ENCODE peak calls at places on chromosomes 6 and 20, in seven cellular contexts. One of them, this sample, is unnamed.
A peak's percentile ranks its signal among the peaks of the same experiment; 100 is the strongest.

GRCh38 chr6:144360401-144360800 is 75.3 kb downstream of the UTRN start:
- DNase-seq in psoas muscle: no peak
- DNase-seq in Jurkat, Clone E6-1: no peak
- DNase-seq in fibroblast of the aortic adventitia: no peak
- DNase-seq in brain microvascular endothelial cell: no peak
- DNase-seq in IMR-90: no peak
- DNase-seq in SK-N-SH: no peak
- DNase-seq in this sample: no peak

GRCh38 chr6:111564482-111564945 is 41.2 kb downstream of the TRAF3IP2 start:
- DNase-seq in IMR-90: peak; percentile 74
- DNase-seq in fibroblast of the aortic adventitia: peak; percentile 43
- DNase-seq in brain microvascular endothelial cell: no peak
- DNase-seq in SK-N-SH: no peak
- DNase-seq in psoas muscle: peak; percentile 76
- DNase-seq in Jurkat, Clone E6-1: no peak
- DNase-seq in this sample: peak; percentile 61

GRCh38 chr6:151679081-151679480 is 128.4 kb upstream of the ESR1 start:
- DNase-seq in SK-N-SH: no peak
- DNase-seq in psoas muscle: peak; percentile 37
- DNase-seq in brain microvascular endothelial cell: peak; percentile 72
- DNase-seq in Jurkat, Clone E6-1: no peak
- DNase-seq in fibroblast of the aortic adventitia: peak; percentile 70
- DNase-seq in IMR-90: peak; percentile 18
- DNase-seq in this sample: no peak

GRCh38 chr20:9256359-9256758 is 187.5 kb downstream of the PLCB4 start:
- DNase-seq in SK-N-SH: no peak
- DNase-seq in brain microvascular endothelial cell: no peak
- DNase-seq in Jurkat, Clone E6-1: no peak
- DNase-seq in IMR-90: no peak
- DNase-seq in psoas muscle: no peak
- DNase-seq in fibroblast of the aortic adventitia: no peak
- DNase-seq in this sample: no peak

GRCh38 chr6:5081955-5082354 is 3.2 kb upstream of the PPP1R3G start:
- DNase-seq in SK-N-SH: no peak
- DNase-seq in IMR-90: peak; percentile 31
- DNase-seq in psoas muscle: no peak
- DNase-seq in fibroblast of the aortic adventitia: no peak
- DNase-seq in brain microvascular endothelial cell: no peak
- DNase-seq in Jurkat, Clone E6-1: no peak
- DNase-seq in this sample: no peak

GRCh38 chr20:62778601-62779416 is 17.5 kb upstream of the MRGBP start:
- DNase-seq in fibroblast of the aortic adventitia: no peak
- DNase-seq in SK-N-SH: peak; percentile 38
- DNase-seq in psoas muscle: no peak
- DNase-seq in brain microvascular endothelial cell: no peak
- DNase-seq in IMR-90: no peak
- DNase-seq in Jurkat, Clone E6-1: no peak
- DNase-seq in this sample: no peak

GRCh38 chr20:47489448-47489872 is 12.2 kb upstream of the NCOA3 start:
- DNase-seq in IMR-90: no peak
- DNase-seq in brain microvascular endothelial cell: no peak
- DNase-seq in Jurkat, Clone E6-1: peak; percentile 47
- DNase-seq in fibroblast of the aortic adventitia: no peak
- DNase-seq in psoas muscle: no peak
- DNase-seq in SK-N-SH: no peak
- DNase-seq in this sample: no peak

GRCh38 chr6:15400572-15401004 is 154.7 kb downstream of the JARID2 start:
- DNase-seq in Jurkat, Clone E6-1: no peak
- DNase-seq in SK-N-SH: peak; percentile 61
- DNase-seq in psoas muscle: peak; percentile 65
- DNase-seq in brain microvascular endothelial cell: peak; percentile 38
- DNase-seq in IMR-90: peak; percentile 16
- DNase-seq in fibroblast of the aortic adventitia: no peak
- DNase-seq in this sample: no peak

GRCh38 chr6:146550911-146551310 is 7.3 kb downstream of the RAB32 start:
- DNase-seq in brain microvascular endothelial cell: no peak
- DNase-seq in psoas muscle: no peak
- DNase-seq in SK-N-SH: no peak
- DNase-seq in fibroblast of the aortic adventitia: peak; percentile 37
- DNase-seq in IMR-90: peak; percentile 66
- DNase-seq in Jurkat, Clone E6-1: no peak
- DNase-seq in this sample: no peak

GRCh38 chr6:138105880-138106664 is 1.1 kb downstream of the PERP start:
- DNase-seq in Jurkat, Clone E6-1: no peak
- DNase-seq in fibroblast of the aortic adventitia: peak; percentile 16
- DNase-seq in SK-N-SH: no peak
- DNase-seq in psoas muscle: no peak
- DNase-seq in brain microvascular endothelial cell: no peak
- DNase-seq in IMR-90: peak; percentile 15
- DNase-seq in this sample: no peak

GRCh38 chr6:146135167-146135566 is 106.3 kb downstream of the GRM1 start:
- DNase-seq in Jurkat, Clone E6-1: no peak
- DNase-seq in SK-N-SH: no peak
- DNase-seq in psoas muscle: no peak
- DNase-seq in brain microvascular endothelial cell: no peak
- DNase-seq in fibroblast of the aortic adventitia: peak; percentile 1
- DNase-seq in IMR-90: no peak
- DNase-seq in this sample: no peak

GRCh38 chr6:47161176-47161687 is 119.1 kb upstream of the ADGRF1 start:
- DNase-seq in brain microvascular endothelial cell: no peak
- DNase-seq in SK-N-SH: no peak
- DNase-seq in Jurkat, Clone E6-1: peak; percentile 20
- DNase-seq in psoas muscle: no peak
- DNase-seq in IMR-90: peak; percentile 36
- DNase-seq in fibroblast of the aortic adventitia: peak; percentile 65
- DNase-seq in this sample: no peak

GRCh38 chr20:61755971-61756421 is 309.7 kb downstream of the TAF4 start:
- DNase-seq in IMR-90: no peak
- DNase-seq in Jurkat, Clone E6-1: no peak
- DNase-seq in fibroblast of the aortic adventitia: no peak
- DNase-seq in psoas muscle: no peak
- DNase-seq in SK-N-SH: no peak
- DNase-seq in brain microvascular endothelial cell: no peak
- DNase-seq in this sample: no peak

GRCh38 chr6:79646006-79646405 is 14.9 kb downstream of the SH3BGRL2 start:
- DNase-seq in IMR-90: no peak
- DNase-seq in brain microvascular endothelial cell: no peak
- DNase-seq in Jurkat, Clone E6-1: peak; percentile 12
- DNase-seq in fibroblast of the aortic adventitia: no peak
- DNase-seq in SK-N-SH: no peak
- DNase-seq in psoas muscle: no peak
- DNase-seq in this sample: no peak

GRCh38 chr6:52020961-52021570 is 66.3 kb downstream of the PKHD1 start:
- DNase-seq in SK-N-SH: peak; percentile 14
- DNase-seq in brain microvascular endothelial cell: no peak
- DNase-seq in fibroblast of the aortic adventitia: peak; percentile 52
- DNase-seq in psoas muscle: no peak
- DNase-seq in Jurkat, Clone E6-1: peak; percentile 9
- DNase-seq in IMR-90: peak; percentile 34
- DNase-seq in this sample: no peak

GRCh38 chr6:42610416-42610815 is 46.6 kb downstream of the UBR2 start:
- DNase-seq in SK-N-SH: no peak
- DNase-seq in Jurkat, Clone E6-1: no peak
- DNase-seq in fibroblast of the aortic adventitia: no peak
- DNase-seq in psoas muscle: no peak
- DNase-seq in IMR-90: no peak
- DNase-seq in brain microvascular endothelial cell: no peak
- DNase-seq in this sample: no peak

GRCh38 chr6:105733556-105734162 is 330.8 kb upstream of the PREP start:
- DNase-seq in SK-N-SH: peak; percentile 1
- DNase-seq in fibroblast of the aortic adventitia: peak; percentile 73
- DNase-seq in IMR-90: peak; percentile 60
- DNase-seq in brain microvascular endothelial cell: no peak
- DNase-seq in Jurkat, Clone E6-1: peak; percentile 46
- DNase-seq in psoas muscle: no peak
- DNase-seq in this sample: no peak

GRCh38 chr6:72032056-72032455 is 145.7 kb downstream of the RIMS1 start:
- DNase-seq in SK-N-SH: no peak
- DNase-seq in Jurkat, Clone E6-1: no peak
- DNase-seq in brain microvascular endothelial cell: no peak
- DNase-seq in IMR-90: no peak
- DNase-seq in psoas muscle: no peak
- DNase-seq in fibroblast of the aortic adventitia: no peak
- DNase-seq in this sample: no peak

GRCh38 chr20:36629719-36630340 is 16.2 kb downstream of the SLA2 start:
- DNase-seq in IMR-90: no peak
- DNase-seq in psoas muscle: no peak
- DNase-seq in SK-N-SH: no peak
- DNase-seq in Jurkat, Clone E6-1: peak; percentile 62
- DNase-seq in brain microvascular endothelial cell: peak; percentile 21
- DNase-seq in fibroblast of the aortic adventitia: no peak
- DNase-seq in this sample: no peak

GRCh38 chr6:147508073-147508870 is at the start of gene SAMD5:
- DNase-seq in IMR-90: peak; percentile 68
- DNase-seq in brain microvascular endothelial cell: peak; percentile 40
- DNase-seq in psoas muscle: peak; percentile 44
- DNase-seq in fibroblast of the aortic adventitia: peak; percentile 35
- DNase-seq in SK-N-SH: peak; percentile 53
- DNase-seq in Jurkat, Clone E6-1: no peak
- DNase-seq in this sample: no peak

GRCh38 chr20:14445310-14445709 is 107.9 kb upstream of the FLRT3 start:
- DNase-seq in Jurkat, Clone E6-1: no peak
- DNase-seq in fibroblast of the aortic adventitia: peak; percentile 47
- DNase-seq in brain microvascular endothelial cell: peak; percentile 7
- DNase-seq in IMR-90: peak; percentile 88
- DNase-seq in psoas muscle: no peak
- DNase-seq in SK-N-SH: no peak
- DNase-seq in this sample: peak; percentile 68

GRCh38 chr6:122620902-122621301 is 10.7 kb downstream of the PKIB start:
- DNase-seq in fibroblast of the aortic adventitia: no peak
- DNase-seq in psoas muscle: no peak
- DNase-seq in brain microvascular endothelial cell: no peak
- DNase-seq in Jurkat, Clone E6-1: no peak
- DNase-seq in IMR-90: peak; percentile 23
- DNase-seq in SK-N-SH: no peak
- DNase-seq in this sample: peak; percentile 16

GRCh38 chr6:111712398-111712797 is 106.7 kb upstream of the TRAF3IP2 start:
- DNase-seq in IMR-90: peak; percentile 95
- DNase-seq in brain microvascular endothelial cell: peak; percentile 87
- DNase-seq in psoas muscle: no peak
- DNase-seq in SK-N-SH: no peak
- DNase-seq in Jurkat, Clone E6-1: no peak
- DNase-seq in fibroblast of the aortic adventitia: peak; percentile 83
- DNase-seq in this sample: no peak

GRCh38 chr6:53009056-53009455 is 14.0 kb upstream of the GSTA4 start:
- DNase-seq in brain microvascular endothelial cell: no peak
- DNase-seq in SK-N-SH: no peak
- DNase-seq in Jurkat, Clone E6-1: no peak
- DNase-seq in psoas muscle: no peak
- DNase-seq in IMR-90: no peak
- DNase-seq in fibroblast of the aortic adventitia: no peak
- DNase-seq in this sample: no peak

GRCh38 chr6:37257320-37257633 is 295 bp upstream of the TBC1D22B start:
- DNase-seq in SK-N-SH: peak; percentile 9
- DNase-seq in brain microvascular endothelial cell: no peak
- DNase-seq in Jurkat, Clone E6-1: no peak
- DNase-seq in IMR-90: no peak
- DNase-seq in fibroblast of the aortic adventitia: no peak
- DNase-seq in psoas muscle: no peak
- DNase-seq in this sample: no peak
- H3K4me3 ChIP-seq in SK-N-SH: peak overlapping the region; percentile 65
- H3K4me3 ChIP-seq in brain microvascular endothelial cell: peak overlapping the region; percentile 96
- H3K4me3 ChIP-seq in Jurkat, Clone E6-1: peak overlapping the region; percentile 91
- H3K4me3 ChIP-seq in IMR-90: peak overlapping the region; percentile 92
- H3K4me3 ChIP-seq in fibroblast of the aortic adventitia: peak overlapping the region; percentile 96
- H3K4me3 ChIP-seq in psoas muscle: peak overlapping the region; percentile 90
- H3K4me3 ChIP-seq in this sample: peak overlapping the region; percentile 98

DNA sequence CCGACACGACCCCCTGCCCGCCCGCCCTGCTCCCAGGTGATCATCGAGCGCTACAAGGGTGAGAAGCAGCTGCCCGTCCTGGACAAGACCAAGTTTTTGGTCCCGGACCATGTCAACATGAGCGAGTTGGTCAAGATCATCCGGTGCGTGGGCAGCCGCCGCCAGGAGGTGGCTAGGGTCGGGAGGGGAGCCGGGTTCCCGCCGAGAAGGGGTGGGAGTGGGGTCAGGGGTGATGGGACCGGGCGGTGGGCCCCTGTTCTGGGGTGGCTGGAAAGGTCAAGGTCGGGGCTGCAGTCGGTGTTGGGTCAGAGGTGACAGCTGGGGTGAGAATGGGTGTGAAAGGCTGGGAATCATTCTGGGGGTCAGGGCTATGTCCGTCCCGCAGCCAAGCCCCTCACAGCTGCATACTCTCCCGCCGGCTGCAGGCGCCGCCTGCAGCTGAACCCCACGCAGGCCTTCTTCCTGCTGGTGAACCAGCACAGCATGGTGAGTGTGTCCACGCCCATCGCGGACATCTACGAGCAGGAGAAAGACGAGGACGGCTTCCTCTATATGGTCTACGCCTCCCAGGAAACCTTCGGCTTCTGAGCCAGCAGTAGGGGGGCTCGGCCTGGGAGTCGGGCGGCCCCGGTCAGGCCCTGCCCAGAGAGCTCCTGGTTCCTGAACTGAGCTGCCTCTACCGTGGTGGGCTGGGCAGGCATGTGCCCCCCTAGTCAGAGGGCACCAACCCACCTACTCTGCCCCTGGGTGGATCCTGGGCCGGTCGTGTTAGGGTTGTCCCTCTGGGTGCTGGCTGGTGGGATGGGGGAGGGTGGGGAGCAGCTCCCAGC is 1.0 kb downstream of the MAP1LC3A start:
- DNase-seq in fibroblast of the aortic adventitia: no peak
- DNase-seq in SK-N-SH: peak; percentile 61
- DNase-seq in Jurkat, Clone E6-1: no peak
- DNase-seq in psoas muscle: peak; percentile 37
- DNase-seq in IMR-90: no peak
- DNase-seq in brain microvascular endothelial cell: no peak
- DNase-seq in this sample: no peak
- H3K4me3 ChIP-seq in fibroblast of the aortic adventitia: peak overlapping the region; percentile 76
- H3K4me3 ChIP-seq in SK-N-SH: peak overlapping the region; percentile 73
- H3K4me3 ChIP-seq in Jurkat, Clone E6-1: no peak overlapping the region
- H3K4me3 ChIP-seq in psoas muscle: peak overlapping the region; percentile 82
- H3K4me3 ChIP-seq in IMR-90: peak overlapping the region; percentile 76
- H3K4me3 ChIP-seq in brain microvascular endothelial cell: peak overlapping the region; percentile 71
- H3K4me3 ChIP-seq in this sample: peak overlapping the region; percentile 60

DNA sequence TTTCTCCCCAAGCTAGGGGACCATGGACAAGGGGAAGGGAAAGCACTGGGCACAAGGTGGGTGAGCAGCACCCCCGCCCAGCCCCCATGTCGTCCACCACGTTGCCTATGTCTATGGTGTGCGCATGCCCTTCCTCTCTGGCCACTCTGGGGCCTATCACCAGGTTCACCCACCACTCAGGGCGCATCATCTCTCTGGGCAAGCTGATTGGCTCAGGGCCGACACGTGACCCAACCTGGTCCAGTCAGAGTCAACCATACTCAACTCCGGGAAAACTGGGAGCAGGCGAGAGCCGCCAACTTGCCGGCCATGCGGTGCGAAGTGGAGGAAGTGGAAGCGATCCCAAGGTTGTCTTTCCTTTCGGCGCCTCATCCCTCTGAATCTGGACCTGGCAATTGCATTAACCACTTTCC is 25.9 kb downstream of the ACSS1 start:
- DNase-seq in Jurkat, Clone E6-1: no peak
- DNase-seq in fibroblast of the aortic adventitia: no peak
- DNase-seq in brain microvascular endothelial cell: no peak
- DNase-seq in SK-N-SH: no peak
- DNase-seq in psoas muscle: peak; percentile 8
- DNase-seq in IMR-90: no peak
- DNase-seq in this sample: no peak
- H3K4me3 ChIP-seq in Jurkat, Clone E6-1: no peak overlapping the region
- H3K4me3 ChIP-seq in fibroblast of the aortic adventitia: no peak overlapping the region
- H3K4me3 ChIP-seq in brain microvascular endothelial cell: no peak overlapping the region
- H3K4me3 ChIP-seq in SK-N-SH: no peak overlapping the region
- H3K4me3 ChIP-seq in psoas muscle: no peak overlapping the region
- H3K4me3 ChIP-seq in IMR-90: no peak overlapping the region
- H3K4me3 ChIP-seq in this sample: no peak overlapping the region

GRCh38 chr6:27213544-27214125 is 33.9 kb upstream of the PRSS16 start:
- DNase-seq in Jurkat, Clone E6-1: no peak
- DNase-seq in brain microvascular endothelial cell: peak; percentile 65
- DNase-seq in fibroblast of the aortic adventitia: peak; percentile 14
- DNase-seq in SK-N-SH: no peak
- DNase-seq in psoas muscle: no peak
- DNase-seq in IMR-90: peak; percentile 29
- DNase-seq in this sample: no peak
- H3K4me3 ChIP-seq in Jurkat, Clone E6-1: no peak overlapping the region
- H3K4me3 ChIP-seq in brain microvascular endothelial cell: peak overlapping the region; percentile 44
- H3K4me3 ChIP-seq in fibroblast of the aortic adventitia: no peak overlapping the region
- H3K4me3 ChIP-seq in SK-N-SH: peak overlapping the region; percentile 44
- H3K4me3 ChIP-seq in psoas muscle: no peak overlapping the region
- H3K4me3 ChIP-seq in IMR-90: no peak overlapping the region
- H3K4me3 ChIP-seq in this sample: no peak overlapping the region

This sample was measured in skeletal muscle cell.